ENCODE peak calls at places on chromosomes 4 and X, in four cellular contexts. U is HuH-7; Y is right lobe of liver; Q is activated T-helper 9 cell treated with anti-CD3 and anti-CD28 coated beads, Interleukin-2, amount 50 U/mL, for 16 hours. O is an unnamed sample.

GRCh38 chr4:24197891-24198290 is 308.0 kb upstream of the PPARGC1A start:
- DNase-seq in U (no peak), Y (no peak), Q (no peak), O (no peak)

GRCh38 chrX:86460760-86461159 is 312.5 kb downstream of the DACH2 start:
- DNase-seq in U (no peak), Y (no peak), Q (no peak), O (no peak)

GRCh38 chrX:67601771-67602170 is 58.0 kb downstream of the AR start:
- DNase-seq in U (no peak), Y (no peak), Q (no peak), O (no peak)

GRCh38 chr4:121479801-121480200 is 99.0 kb upstream of the QRFPR start:
- DNase-seq in U (no peak), Y (no peak), Q (no peak), O (no peak)

GRCh38 chrX:25021132-25021498 is 5.3 kb upstream of the ARX start:
- DNase-seq in U (no peak), Y (no peak), Q (no peak), O (no peak)

GRCh38 chrX:95703696-95704095 is 980.9 kb upstream of the DIAPH2 start:
- DNase-seq in U (no peak), Y (no peak), Q (no peak), O (no peak)

GRCh38 chr4:183349673-183350072 is 27.4 kb upstream of the CLDN24 start:
- DNase-seq in U (no peak), Y (no peak), Q (no peak), O (no peak)

GRCh38 chr4:38452009-38452408 is 212.0 kb upstream of the KLF3 start:
- DNase-seq in U (no peak), Y (no peak), Q (no peak), O (no peak)

GRCh38 chrX:130878350-130879341 is 24.4 kb downstream of the ENOX2 start:
- DNase-seq in U (no peak), Y (peak), Q (no peak), O (no peak)

GRCh38 chrX:150572206-150572605 is 3.8 kb downstream of the MTM1 start:
- DNase-seq in U (no peak), Y (no peak), Q (no peak), O (no peak)

GRCh38 chr4:87654487-87655044 is 4.5 kb downstream of the DMP1 start:
- DNase-seq in U (no peak), Y (no peak), Q (no peak), O (no peak)

GRCh38 chr4:73883306-73883705 is 14.1 kb downstream of the CXCL1 start:
- DNase-seq in U (no peak), Y (no peak), Q (no peak), O (no peak)

GRCh38 chr4:181030961-181031360 is 1212.2 kb upstream of the TENM3 start:
- DNase-seq in U (no peak), Y (no peak), Q (no peak), O (no peak)

GRCh38 chr4:109211671-109212070 is 90.8 kb downstream of the COL25A1 start:
- DNase-seq in U (no peak), Y (no peak), Q (no peak), O (no peak)

GRCh38 chr4:81970454-81970853 is 403.3 kb downstream of the HNRNPD start:
- DNase-seq in U (no peak), Y (no peak), Q (no peak), O (no peak)

GRCh38 chr4:153063490-153063889 is 127.4 kb downstream of the FHDC1 start:
- DNase-seq in U (no peak), Y (no peak), Q (no peak), O (no peak)

GRCh38 chrX:135923353-135923752 is 29.8 kb downstream of the SAGE1 start:
- DNase-seq in U (peak), Y (no peak), Q (no peak), O (no peak)

GRCh38 chr4:53558981-53559620 is 32.2 kb downstream of the LNX1 start:
- DNase-seq in U (no peak), Y (no peak), Q (no peak), O (no peak)

GRCh38 chrX:17433965-17434364 is 59.0 kb downstream of the NHS start:
- DNase-seq in U (no peak), Y (no peak), Q (no peak), O (no peak)

GRCh38 chr4:102693266-102693850 is 67.4 kb downstream of the MANBA start:
- DNase-seq in U (no peak), Y (no peak), Q (no peak), O (no peak)

GRCh38 chrX:132216806-132217202 is 2.4 kb downstream of the RAP2C start:
- DNase-seq in U (no peak), Y (no peak), Q (no peak), O (no peak)

GRCh38 chr4:180665994-180666818 is 1577.0 kb upstream of the TENM3 start:
- DNase-seq in U (peak), Y (no peak), Q (no peak), O (no peak)

GRCh38 chr4:118270492-118270891 is 82.3 kb downstream of the PRSS12 start:
- DNase-seq in U (no peak), Y (no peak), Q (no peak), O (no peak)

GRCh38 chrX:134746379-134746723 is 88.1 kb upstream of the PLAC1 start:
- DNase-seq in U (no peak), Y (no peak), Q (no peak), O (no peak)

GRCh38 chrX:120308959-120309872 is 2.0 kb downstream of the TMEM255A start:
- DNase-seq in U (peak), Y (peak), Q (peak), O (no peak)

GRCh38 chr4:123300625-123301024 is 96.0 kb upstream of the SPRY1 start:
- DNase-seq in U (no peak), Y (no peak), Q (no peak), O (no peak)

GRCh38 chrX:108701633-108702032 is 34.7 kb downstream of the IRS4 start:
- DNase-seq in U (no peak), Y (no peak), Q (no peak), O (no peak)

GRCh38 chr4:69658133-69658532 is 5.1 kb upstream of the UGT2A1 start:
- DNase-seq in U (no peak), Y (peak), Q (no peak), O (no peak)

GRCh38 chrX:97461763-97462162 is 578.1 kb downstream of the RPA4 start:
- DNase-seq in U (no peak), Y (no peak), Q (no peak), O (no peak)